ENCODE peak calls at places on chromosome 12, in four cellular contexts. W is cardiac muscle cell, A is lower lobe of right lung, X is fibroblast of the aortic adventitia. Z is an unnamed sample.
A peak's percentile ranks its signal among the peaks of the same experiment; 100 is the strongest.

GRCh38 chr12:21433525-21433924 is 3.9 kb upstream of the PYROXD1 start:
- DNase-seq in X (no peak), W (no peak), A (no peak), Z (no peak)

GRCh38 chr12:42859612-42860011 is 270.1 kb upstream of the PRICKLE1 start:
- DNase-seq in X (peak; percentile 4), A (no peak), W (peak; percentile 50), Z (peak; percentile 6)

GRCh38 chr12:15782667-15783066 is 6.5 kb downstream of the EPS8 start:
- DNase-seq in A (no peak), W (peak; percentile 30), X (no peak), Z (no peak)

GRCh38 chr12:97556201-97556824 is 93.7 kb downstream of the RMST start:
- DNase-seq in A (peak; percentile 68), X (no peak), W (peak; percentile 80), Z (peak; percentile 23)

GRCh38 chr12:89859513-89860220 is 151.0 kb upstream of the ATP2B1 start:
- DNase-seq in W (no peak), A (no peak), X (peak; percentile 20), Z (no peak)

GRCh38 chr12:51434305-51434704 is 9.7 kb downstream of the SLC4A8 start:
- DNase-seq in A (no peak), X (no peak), W (no peak), Z (no peak)

GRCh38 chr12:105076098-105076497 is 8.2 kb downstream of the ALDH1L2 start:
- DNase-seq in X (peak; percentile 83), W (peak; percentile 79), A (no peak), Z (peak; percentile 47)

GRCh38 chr12:26845984-26846383 is 13.0 kb upstream of the ITPR2 start:
- DNase-seq in A (no peak), X (peak; percentile 98), W (peak; percentile 98), Z (peak; percentile 98)

GRCh38 chr12:114391088-114391487 is 14.9 kb downstream of the TBX5 start:
- DNase-seq in A (no peak), W (no peak), X (no peak), Z (no peak)

DNA sequence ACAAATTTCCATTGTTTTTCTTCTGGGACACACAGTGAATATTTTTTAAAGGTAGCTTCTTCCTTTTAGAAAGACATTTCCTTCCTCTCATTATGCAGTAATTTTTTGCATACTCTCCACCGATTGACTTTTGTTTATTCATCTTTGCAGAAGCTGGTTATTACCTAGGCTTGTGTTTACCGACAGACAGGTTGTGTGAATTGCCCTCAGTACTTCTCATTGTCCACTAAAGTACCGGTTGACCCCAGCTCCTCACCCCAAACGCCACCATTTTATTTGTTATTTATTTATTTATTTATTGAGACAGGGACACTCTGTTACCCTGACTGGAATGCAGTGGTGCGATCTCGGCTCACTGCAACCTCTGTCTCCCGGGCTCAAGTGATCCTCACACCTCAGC is 63.4 kb upstream of the MYL2 start:
- DNase-seq in X (no peak), A (no peak), W (no peak), Z (no peak)
- H3K4me3 ChIP-seq in X (no peak overlapping the region), A (no peak overlapping the region), W (no peak overlapping the region), Z (no peak overlapping the region)

DNA sequence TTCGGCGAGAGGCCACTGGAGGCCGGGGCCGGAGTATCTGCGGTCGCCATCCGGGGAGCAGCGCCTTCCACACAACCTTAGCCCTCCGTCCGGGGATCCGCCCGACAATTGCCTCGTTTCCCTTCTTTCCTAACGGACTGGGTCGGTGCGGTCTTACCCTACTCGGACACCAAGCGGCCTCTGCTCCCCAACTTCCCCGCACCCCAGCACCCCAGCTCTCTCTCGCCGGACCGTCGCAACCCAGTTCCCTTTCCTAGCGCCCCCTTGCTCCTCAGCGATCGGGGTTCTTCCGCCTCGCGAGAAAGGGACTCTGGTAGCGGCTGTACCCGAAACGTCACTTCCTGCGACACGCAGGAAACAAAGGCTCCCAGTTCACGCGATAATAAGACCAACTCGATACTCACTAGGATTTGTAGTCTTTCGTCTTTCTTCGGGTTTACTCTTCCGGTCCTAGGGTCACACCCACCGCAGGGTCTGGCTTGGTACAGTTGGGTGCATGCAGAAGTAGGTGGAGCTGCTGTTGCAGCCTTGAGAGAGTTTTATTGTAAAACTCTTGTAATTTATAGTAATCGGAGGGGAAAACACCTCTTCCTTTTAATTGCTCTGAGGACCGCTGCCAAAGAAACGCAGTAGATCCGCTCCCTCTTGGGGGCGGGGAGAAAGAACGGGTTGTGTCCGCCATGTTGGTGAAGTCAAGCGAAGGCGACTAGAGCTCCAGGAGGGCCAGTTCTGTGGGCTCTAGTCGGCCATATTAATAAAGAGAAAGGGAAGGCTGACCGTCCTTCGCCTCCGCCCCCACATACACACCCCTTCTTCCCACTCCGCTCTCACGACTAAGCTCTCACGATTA is at the start of the genes THAP2 and ZFC3H1:
- DNase-seq in X (peak; percentile 100), W (peak; percentile 99), A (peak; percentile 94), Z (peak; percentile 100)
- TF ChIP-seq CTCF in X (peak; percentile 37), W (peak; percentile 33), A (peak; percentile 28), Z (peak; percentile 36)

GRCh38 chr12:4434721-4435425 is 10.7 kb downstream of the FGF6 start:
- DNase-seq in X (no peak), W (no peak), A (no peak), Z (no peak)

GRCh38 chr12:4434299-4434698 is 11.3 kb downstream of the FGF6 start:
- DNase-seq in W (no peak), A (no peak), X (no peak), Z (no peak)

GRCh38 chr12:4432878-4433820 is 12.5 kb downstream of the FGF6 start:
- DNase-seq in X (no peak), W (no peak), A (no peak), Z (no peak)

GRCh38 chr12:4438834-4439596 is 6.6 kb downstream of the FGF6 start:
- DNase-seq in X (no peak), A (no peak), W (no peak), Z (no peak)

GRCh38 chr12:4435537-4435936 is 10.1 kb downstream of the FGF6 start:
- DNase-seq in W (no peak), A (no peak), X (no peak), Z (no peak)
- H3K4me3 ChIP-seq in W (no peak overlapping the region), A (no peak overlapping the region), X (no peak overlapping the region), Z (no peak overlapping the region)

DNA sequence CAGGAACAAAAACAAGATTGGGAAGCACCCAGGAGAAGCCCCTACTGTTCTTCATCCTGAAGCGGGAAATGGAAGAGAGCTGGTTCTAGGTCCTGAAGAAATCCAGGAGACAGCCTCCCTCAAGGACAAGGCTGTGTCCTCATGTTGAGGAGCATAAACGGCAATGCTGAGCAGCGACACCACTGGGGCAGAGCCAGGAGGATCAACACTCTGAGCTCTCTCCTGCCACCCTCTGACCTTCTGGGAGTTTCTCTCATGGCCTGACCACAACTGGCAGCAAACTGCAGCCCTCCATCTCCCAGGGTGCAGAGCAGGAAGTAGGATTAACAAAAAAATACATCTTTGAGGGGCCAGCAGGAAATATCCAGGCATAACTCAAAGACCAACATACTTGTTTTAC is 1292.2 kb upstream of the TMEM132C start:
- DNase-seq in A (no peak), W (no peak), X (no peak), Z (no peak)
- TF ChIP-seq CTCF in A (no peak), W (no peak), X (no peak), Z (no peak)

GRCh38 chr12:25587346-25587745 is 34.3 kb upstream of the LMNTD1 start:
- DNase-seq in X (no peak), W (no peak), A (no peak), Z (no peak)
- H3K4me3 ChIP-seq in X (no peak overlapping the region), W (no peak overlapping the region), A (no peak overlapping the region), Z (no peak overlapping the region)

GRCh38 chr12:94710933-94711332 is 60.6 kb upstream of the TMCC3 start:
- DNase-seq in A (no peak), X (no peak), W (peak; percentile 24), Z (peak; percentile 28)
- TF ChIP-seq CTCF in A (peak; percentile 25), X (peak; percentile 19), W (peak; percentile 39), Z (peak; percentile 38)

DNA sequence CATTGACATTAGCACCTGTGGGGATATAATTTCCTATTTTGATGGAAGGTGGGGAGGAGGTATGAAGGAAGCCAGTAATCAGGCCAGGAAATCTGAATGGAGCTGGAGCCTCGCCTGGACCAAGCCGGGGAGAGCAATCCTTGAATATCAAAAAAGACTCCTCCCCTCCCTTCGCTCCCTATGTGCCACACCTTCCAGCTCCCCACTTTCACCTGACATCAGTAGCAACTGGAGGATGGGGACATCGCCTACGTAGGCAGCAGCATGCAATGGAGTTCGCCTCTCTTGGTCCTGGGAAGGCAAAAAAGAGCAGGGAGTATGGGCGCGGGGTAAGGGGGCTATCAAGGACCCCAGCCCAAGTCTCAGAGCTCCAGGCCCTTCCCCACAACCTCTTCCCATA is 1.1 kb downstream of the ANKRD52 start:
- DNase-seq in X (no peak), A (no peak), W (no peak), Z (no peak)
- H3K4me3 ChIP-seq in X (peak overlapping the region; percentile 86), A (peak overlapping the region; percentile 96), W (peak overlapping the region; percentile 87), Z (peak overlapping the region; percentile 89)

GRCh38 chr12:62917939-62918338 is 17.0 kb downstream of the PPM1H start:
- DNase-seq in A (no peak), W (no peak), X (no peak), Z (no peak)

GRCh38 chr12:62924084-62924483 is 10.9 kb downstream of the PPM1H start:
- DNase-seq in A (no peak), W (no peak), X (no peak), Z (no peak)

GRCh38 chr12:62917066-62917465 is 17.9 kb downstream of the PPM1H start:
- DNase-seq in X (no peak), W (no peak), A (no peak), Z (no peak)

GRCh38 chr12:62922539-62922938 is 12.4 kb downstream of the PPM1H start:
- DNase-seq in A (no peak), W (no peak), X (no peak), Z (no peak)

GRCh38 chr12:62919827-62920226 is 15.1 kb downstream of the PPM1H start:
- DNase-seq in A (no peak), X (peak; percentile 32), W (peak; percentile 18), Z (peak; percentile 14)
- TF ChIP-seq CTCF in A (no peak), X (no peak), W (no peak), Z (no peak)

GRCh38 chr12:118377891-118378470 is 1.6 kb downstream of the SUDS3 start:
- DNase-seq in X (peak; percentile 71), A (peak; percentile 65), W (peak; percentile 67), Z (peak; percentile 63)
- H3K4me3 ChIP-seq in X (peak overlapping the region; percentile 89), A (peak overlapping the region; percentile 95), W (peak overlapping the region; percentile 93), Z (peak overlapping the region; percentile 89)

DNA sequence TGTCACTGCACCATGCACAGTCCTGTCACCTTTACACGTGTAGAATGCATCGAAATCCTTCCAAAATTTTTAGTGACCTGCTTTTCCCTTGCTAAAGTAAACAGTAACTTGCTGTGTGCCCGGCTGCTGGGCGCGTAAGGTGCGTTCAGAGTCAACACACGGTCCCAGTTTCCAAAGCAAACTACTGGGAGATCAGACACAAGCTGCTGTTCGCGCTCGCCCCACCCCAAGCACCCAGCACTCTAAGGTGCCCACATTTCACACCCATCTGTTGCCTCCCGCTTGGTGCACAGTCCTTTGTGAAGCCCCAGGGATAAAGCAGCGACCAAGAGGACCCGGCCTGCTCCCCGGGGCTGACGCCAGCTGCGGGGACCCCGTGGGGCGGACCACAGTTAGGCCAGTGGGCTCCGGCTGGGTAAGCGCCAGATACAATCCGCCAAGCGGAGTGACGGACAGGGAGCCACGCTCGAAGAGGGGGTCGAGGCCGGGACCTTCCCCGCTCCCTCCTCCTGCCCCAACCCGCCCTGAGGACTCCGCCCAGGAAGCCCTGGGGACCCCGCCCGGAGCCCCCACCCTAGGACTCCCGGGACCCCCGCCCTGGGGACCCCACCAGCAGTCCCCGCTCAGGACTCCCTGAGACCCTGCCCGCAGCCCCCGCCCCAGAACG is 633 bp downstream of the STX2 start:
- DNase-seq in A (peak; percentile 62), X (no peak), W (peak; percentile 24), Z (peak; percentile 18)
- TF ChIP-seq CTCF in A (no peak), X (no peak), W (no peak), Z (no peak)

Z was measured in fibroblast of pulmonary artery.